ENCODE peak calls at places on chromosomes 6 and 20, in five cellular contexts. T, N, G, R and P are unnamed samples.

GRCh38 chr6:111480988-111481830 is 1.8 kb downstream of the REV3L start:
- DNase-seq in N (no peak), R (no peak), G (no peak), T (no peak), P (no peak)

GRCh38 chr6:21914121-21914973 is 320.8 kb downstream of the SOX4 start:
- DNase-seq in T (no peak), G (peak), R (no peak), N (no peak), P (no peak)

GRCh38 chr20:3732327-3733118 is at the start of gene HSPA12B:
- DNase-seq in R (no peak), N (no peak), T (no peak), G (no peak), P (no peak)

GRCh38 chr20:63701329-63702035 is 5.0 kb downstream of the TNFRSF6B start:
- DNase-seq in R (no peak), T (no peak), G (no peak), N (no peak), P (peak)

GRCh38 chr20:34365765-34366213 is 2.7 kb downstream of the ITCH start:
- DNase-seq in R (peak), T (no peak), G (peak), N (no peak), P (no peak)

GRCh38 chr6:7114744-7115451 is 7.1 kb downstream of the RREB1 start:
- DNase-seq in R (no peak), G (no peak), N (no peak), T (no peak), P (no peak)

GRCh38 chr20:1804129-1804503 is 91.1 kb upstream of the SIRPA start:
- DNase-seq in T (no peak), R (no peak), G (no peak), N (no peak), P (no peak)

GRCh38 chr6:154984146-154984545 is 11.0 kb upstream of the TIAM2 start:
- DNase-seq in N (no peak), R (no peak), T (no peak), G (no peak), P (no peak)

GRCh38 chr20:20371133-20371532 is 3.2 kb downstream of the INSM1 start:
- DNase-seq in N (no peak), T (no peak), R (no peak), G (no peak), P (no peak)

GRCh38 chr20:25283221-25283951 is 35.5 kb downstream of the PYGB start:
- DNase-seq in T (no peak), R (no peak), G (no peak), N (no peak), P (no peak)

GRCh38 chr20:5504061-5504739 is 187.4 kb upstream of the PROKR2 start:
- DNase-seq in N (no peak), T (peak), R (no peak), G (no peak), P (no peak)

DNA sequence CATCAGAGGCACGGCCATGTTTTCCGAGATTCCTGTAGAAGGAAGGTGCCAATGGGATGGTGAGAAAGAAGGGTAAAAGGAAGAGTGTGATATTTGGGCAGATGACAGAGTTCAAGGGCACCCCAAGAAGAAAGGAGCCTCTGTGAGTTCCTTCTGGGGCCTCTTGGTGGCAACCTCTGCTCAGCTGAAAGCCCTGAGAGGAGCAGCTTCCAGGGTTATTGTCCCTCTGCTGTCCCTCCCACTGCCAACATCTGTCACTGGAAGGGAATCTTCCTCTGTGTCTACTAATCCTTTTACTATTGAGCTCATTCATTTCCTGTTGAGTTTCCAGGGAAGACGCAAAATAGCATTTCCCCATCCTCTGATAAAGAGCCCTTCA is 40.0 kb upstream of the KCNK16 start:
- DNase-seq in R (no peak), N (no peak), T (peak), G (no peak), P (peak)
- TF ChIP-seq CTCF in R (peak), N (no peak), T (peak), G (no peak), P (peak)

GRCh38 chr6:5379647-5380242 is 118.4 kb downstream of the FARS2 start:
- DNase-seq in G (peak), N (no peak), R (peak), T (peak), P (no peak)
- TF ChIP-seq CTCF in G (peak), N (peak), R (peak), T (peak), P (peak)

GRCh38 chr6:43762410-43762768 is 7.6 kb upstream of the VEGFA start:
- DNase-seq in N (no peak), R (no peak), T (no peak), G (no peak), P (no peak)

GRCh38 chr6:43764767-43765166 is 5.2 kb upstream of the VEGFA start:
- DNase-seq in R (no peak), G (no peak), N (no peak), T (no peak), P (no peak)

GRCh38 chr6:43763812-43764522 is 6.0 kb upstream of the VEGFA start:
- DNase-seq in N (no peak), T (no peak), G (no peak), R (no peak), P (no peak)

GRCh38 chr6:43761666-43762409 is 8.2 kb upstream of the VEGFA start:
- DNase-seq in G (no peak), T (no peak), R (no peak), N (no peak), P (no peak)

DNA sequence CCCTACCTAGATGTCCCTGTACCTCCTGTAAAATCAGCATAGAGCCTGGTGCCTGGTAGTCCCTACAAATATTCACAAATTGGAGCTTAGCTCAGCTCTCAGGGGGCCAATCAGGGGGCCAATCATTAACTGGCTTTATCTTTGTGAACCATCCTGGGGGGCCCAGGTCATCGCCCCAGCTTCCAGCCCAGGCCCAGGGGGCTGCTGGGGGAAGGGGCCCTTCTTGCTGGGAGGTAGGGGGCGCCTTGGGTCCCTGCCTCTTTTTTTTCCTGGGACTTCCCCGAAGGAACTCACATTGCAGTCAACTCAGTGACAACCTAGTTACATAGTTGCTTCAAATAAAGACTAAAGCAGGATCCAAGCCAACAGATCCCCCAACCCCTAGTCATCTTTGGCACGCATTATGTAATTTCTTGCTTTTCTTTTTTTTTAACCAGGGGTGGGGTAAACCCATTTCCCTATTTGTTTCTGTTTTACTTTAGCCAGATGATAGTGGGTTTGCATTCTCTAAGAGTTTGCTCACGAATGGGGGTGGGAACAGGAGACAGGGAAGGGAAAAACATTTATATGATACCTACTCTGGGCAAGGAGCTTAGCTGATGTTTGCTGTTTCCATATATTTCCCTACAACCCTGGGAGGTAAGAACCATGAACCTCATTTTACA is 6.7 kb upstream of the VEGFA start:
- DNase-seq in T (peak), N (no peak), R (no peak), G (no peak), P (no peak)
- TF ChIP-seq CTCF in T (no peak), N (no peak), R (no peak), G (no peak), P (no peak)

GRCh38 chr6:68572525-68572924 is 62.6 kb upstream of the ADGRB3 start:
- DNase-seq in G (peak), N (no peak), T (no peak), R (peak), P (peak)
- TF ChIP-seq CTCF in G (peak), N (peak), T (peak), R (peak), P (peak)

DNA sequence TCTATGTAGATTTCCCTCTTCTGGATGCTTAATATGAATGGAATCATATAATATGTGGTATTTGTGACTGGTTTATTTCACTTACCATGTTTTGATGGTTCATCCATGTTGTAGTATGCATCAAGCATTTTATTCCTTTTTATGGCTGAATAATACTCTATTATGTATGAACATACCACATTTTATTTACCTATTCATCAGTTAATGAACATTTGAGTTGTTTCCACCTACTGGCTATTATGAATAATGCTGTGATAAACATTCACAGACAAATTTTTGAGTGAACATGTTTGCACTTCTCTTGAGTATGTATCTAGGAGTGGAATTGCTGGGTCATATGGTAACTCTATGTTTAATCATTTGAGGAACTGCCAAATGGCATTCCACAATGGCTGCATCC is 14.9 kb upstream of the ZNF451 start:
- DNase-seq in G (no peak), T (peak), R (no peak), N (no peak), P (no peak)
- TF ChIP-seq CTCF in G (no peak), T (no peak), R (no peak), N (no peak), P (no peak)

DNA sequence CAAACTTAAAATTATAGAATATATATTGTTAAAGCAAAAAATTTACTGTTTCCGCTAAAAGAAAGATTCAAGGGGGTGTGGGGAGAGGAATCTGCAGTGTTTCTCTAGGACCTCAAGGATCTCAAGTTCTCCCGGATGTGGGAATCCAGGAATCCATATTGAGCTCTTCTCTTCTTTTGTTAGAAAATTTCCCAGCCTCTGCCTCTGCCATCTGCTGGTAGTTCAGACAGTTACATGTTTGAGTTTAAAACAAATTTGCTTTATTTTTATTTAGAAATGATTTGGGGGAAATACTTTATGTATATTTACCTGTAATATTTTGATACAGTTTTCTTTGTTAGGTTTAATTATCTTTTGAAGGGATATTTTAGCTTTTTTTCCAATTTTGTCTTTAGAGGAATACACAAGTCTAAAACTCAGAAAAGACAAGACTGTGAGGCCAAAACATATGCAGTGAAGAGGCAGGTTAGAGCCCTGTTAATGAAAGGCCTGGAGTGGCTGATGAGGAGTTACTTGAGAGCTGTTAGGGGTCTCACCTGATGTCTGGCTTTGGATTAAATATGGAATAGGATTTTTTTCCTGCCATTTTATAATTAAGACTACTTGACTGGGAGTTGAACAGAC is 268.8 kb downstream of the ARID1B start:
- DNase-seq in R (no peak), G (no peak), N (no peak), T (peak), P (no peak)
- TF ChIP-seq CTCF in R (peak), G (peak), N (peak), T (peak), P (peak)